ENCODE peak calls at places on chromosome 21, in nine cellular contexts. One of them, this sample, is unnamed.

GRCh38 chr21:29025328-29025713 is 853 bp downstream of the USP16 start:
- DNase-seq in activated B cell treated with CpG ODN at 0.5 μM for 24 hours: no peak
- DNase-seq in mucosa of descending colon: no peak
- DNase-seq in AG04450: no peak
- DNase-seq in omental fat pad: no peak
- DNase-seq in body of pancreas: no peak
- DNase-seq in HFFc6: peak; percentile 38
- DNase-seq in Calu3: no peak
- DNase-seq in foreskin keratinocyte: no peak
- DNase-seq in this sample: no peak

GRCh38 chr21:26105819-26106218 is 64.8 kb downstream of the APP start:
- DNase-seq in activated B cell treated with CpG ODN at 0.5 μM for 24 hours: no peak
- DNase-seq in mucosa of descending colon: no peak
- DNase-seq in omental fat pad: no peak
- DNase-seq in body of pancreas: no peak
- DNase-seq in foreskin keratinocyte: no peak
- DNase-seq in AG04450: no peak
- DNase-seq in HFFc6: no peak
- DNase-seq in Calu3: no peak
- DNase-seq in this sample: no peak

GRCh38 chr21:28580585-28580984 is 412.1 kb downstream of the LTN1 start:
- DNase-seq in HFFc6: no peak
- DNase-seq in activated B cell treated with CpG ODN at 0.5 μM for 24 hours: no peak
- DNase-seq in foreskin keratinocyte: no peak
- DNase-seq in AG04450: no peak
- DNase-seq in mucosa of descending colon: no peak
- DNase-seq in Calu3: no peak
- DNase-seq in omental fat pad: no peak
- DNase-seq in body of pancreas: no peak
- DNase-seq in this sample: no peak

GRCh38 chr21:44880762-44881585 is 7.5 kb upstream of the PTTG1IP start:
- DNase-seq in AG04450: no peak
- DNase-seq in activated B cell treated with CpG ODN at 0.5 μM for 24 hours: no peak
- DNase-seq in HFFc6: peak; percentile 59
- DNase-seq in omental fat pad: no peak
- DNase-seq in Calu3: no peak
- DNase-seq in body of pancreas: no peak
- DNase-seq in foreskin keratinocyte: peak; percentile 78
- DNase-seq in mucosa of descending colon: no peak
- DNase-seq in this sample: no peak

GRCh38 chr21:34320006-34320405 is 43.8 kb upstream of the KCNE2 start:
- DNase-seq in HFFc6: no peak
- DNase-seq in mucosa of descending colon: no peak
- DNase-seq in activated B cell treated with CpG ODN at 0.5 μM for 24 hours: no peak
- DNase-seq in foreskin keratinocyte: no peak
- DNase-seq in omental fat pad: no peak
- DNase-seq in Calu3: no peak
- DNase-seq in AG04450: no peak
- DNase-seq in body of pancreas: no peak
- DNase-seq in this sample: no peak

GRCh38 chr21:26032263-26032662 is 138.3 kb downstream of the APP start:
- DNase-seq in foreskin keratinocyte: no peak
- DNase-seq in omental fat pad: no peak
- DNase-seq in AG04450: no peak
- DNase-seq in HFFc6: no peak
- DNase-seq in body of pancreas: no peak
- DNase-seq in mucosa of descending colon: no peak
- DNase-seq in Calu3: no peak
- DNase-seq in activated B cell treated with CpG ODN at 0.5 μM for 24 hours: no peak
- DNase-seq in this sample: no peak

GRCh38 chr21:40447016-40447415 is 399.9 kb downstream of the DSCAM start:
- DNase-seq in omental fat pad: no peak
- DNase-seq in foreskin keratinocyte: peak; percentile 52
- DNase-seq in activated B cell treated with CpG ODN at 0.5 μM for 24 hours: no peak
- DNase-seq in mucosa of descending colon: no peak
- DNase-seq in HFFc6: no peak
- DNase-seq in Calu3: no peak
- DNase-seq in AG04450: no peak
- DNase-seq in body of pancreas: no peak
- DNase-seq in this sample: no peak

GRCh38 chr21:41141031-41141457 is 26.9 kb upstream of the BACE2 start:
- DNase-seq in AG04450: no peak
- DNase-seq in HFFc6: no peak
- DNase-seq in mucosa of descending colon: no peak
- DNase-seq in body of pancreas: no peak
- DNase-seq in foreskin keratinocyte: peak; percentile 76
- DNase-seq in activated B cell treated with CpG ODN at 0.5 μM for 24 hours: no peak
- DNase-seq in Calu3: peak; percentile 8
- DNase-seq in omental fat pad: no peak
- DNase-seq in this sample: no peak

GRCh38 chr21:28554660-28555475 is 437.8 kb downstream of the LTN1 start:
- DNase-seq in HFFc6: peak; percentile 17
- DNase-seq in AG04450: no peak
- DNase-seq in mucosa of descending colon: no peak
- DNase-seq in foreskin keratinocyte: no peak
- DNase-seq in activated B cell treated with CpG ODN at 0.5 μM for 24 hours: no peak
- DNase-seq in Calu3: peak; percentile 1
- DNase-seq in body of pancreas: no peak
- DNase-seq in omental fat pad: no peak
- DNase-seq in this sample: no peak

GRCh38 chr21:27564684-27565280 is 597.9 kb upstream of the ADAMTS5 start:
- DNase-seq in HFFc6: peak; percentile 49
- DNase-seq in foreskin keratinocyte: peak; percentile 54
- DNase-seq in activated B cell treated with CpG ODN at 0.5 μM for 24 hours: no peak
- DNase-seq in Calu3: peak; percentile 41
- DNase-seq in AG04450: peak; percentile 20
- DNase-seq in body of pancreas: peak; percentile 70
- DNase-seq in mucosa of descending colon: no peak
- DNase-seq in omental fat pad: no peak
- DNase-seq in this sample: no peak

GRCh38 chr21:35232545-35233176 is 183.6 kb upstream of the RUNX1 start:
- DNase-seq in HFFc6: peak; percentile 81
- DNase-seq in body of pancreas: peak; percentile 17
- DNase-seq in activated B cell treated with CpG ODN at 0.5 μM for 24 hours: no peak
- DNase-seq in foreskin keratinocyte: no peak
- DNase-seq in AG04450: no peak
- DNase-seq in omental fat pad: no peak
- DNase-seq in Calu3: peak; percentile 68
- DNase-seq in mucosa of descending colon: no peak
- DNase-seq in this sample: no peak

GRCh38 chr21:43759651-43760050 is 16.5 kb downstream of the CSTB start:
- DNase-seq in omental fat pad: no peak
- DNase-seq in AG04450: no peak
- DNase-seq in foreskin keratinocyte: no peak
- DNase-seq in Calu3: no peak
- DNase-seq in HFFc6: no peak
- DNase-seq in body of pancreas: no peak
- DNase-seq in mucosa of descending colon: no peak
- DNase-seq in activated B cell treated with CpG ODN at 0.5 μM for 24 hours: no peak
- DNase-seq in this sample: no peak

GRCh38 chr21:43761886-43762285 is 14.2 kb downstream of the CSTB start:
- DNase-seq in AG04450: no peak
- DNase-seq in mucosa of descending colon: no peak
- DNase-seq in HFFc6: no peak
- DNase-seq in foreskin keratinocyte: no peak
- DNase-seq in Calu3: no peak
- DNase-seq in body of pancreas: no peak
- DNase-seq in omental fat pad: no peak
- DNase-seq in activated B cell treated with CpG ODN at 0.5 μM for 24 hours: no peak
- DNase-seq in this sample: no peak

GRCh38 chr21:43762303-43763128 is 13.6 kb downstream of the CSTB start:
- DNase-seq in mucosa of descending colon: no peak
- DNase-seq in AG04450: no peak
- DNase-seq in body of pancreas: peak; percentile 71
- DNase-seq in Calu3: no peak
- DNase-seq in HFFc6: no peak
- DNase-seq in activated B cell treated with CpG ODN at 0.5 μM for 24 hours: no peak
- DNase-seq in omental fat pad: no peak
- DNase-seq in foreskin keratinocyte: peak; percentile 94
- DNase-seq in this sample: no peak

GRCh38 chr21:43758811-43759210 is 17.3 kb downstream of the CSTB start:
- DNase-seq in activated B cell treated with CpG ODN at 0.5 μM for 24 hours: no peak
- DNase-seq in HFFc6: no peak
- DNase-seq in Calu3: no peak
- DNase-seq in mucosa of descending colon: no peak
- DNase-seq in body of pancreas: no peak
- DNase-seq in omental fat pad: no peak
- DNase-seq in foreskin keratinocyte: no peak
- DNase-seq in AG04450: no peak
- DNase-seq in this sample: no peak

GRCh38 chr21:43760391-43760958 is 15.6 kb downstream of the CSTB start:
- DNase-seq in activated B cell treated with CpG ODN at 0.5 μM for 24 hours: no peak
- DNase-seq in AG04450: no peak
- DNase-seq in omental fat pad: no peak
- DNase-seq in mucosa of descending colon: no peak
- DNase-seq in HFFc6: no peak
- DNase-seq in body of pancreas: no peak
- DNase-seq in Calu3: no peak
- DNase-seq in foreskin keratinocyte: no peak
- DNase-seq in this sample: no peak
- TF ChIP-seq CTCF in activated B cell treated with CpG ODN at 0.5 μM for 24 hours: no peak
- TF ChIP-seq CTCF in AG04450: no peak
- TF ChIP-seq CTCF in omental fat pad: no peak
- TF ChIP-seq CTCF in mucosa of descending colon: no peak
- TF ChIP-seq CTCF in HFFc6: no peak
- TF ChIP-seq CTCF in body of pancreas: no peak
- TF ChIP-seq CTCF in Calu3: no peak
- TF ChIP-seq CTCF in foreskin keratinocyte: peak; percentile 33
- TF ChIP-seq CTCF in this sample: no peak

DNA sequence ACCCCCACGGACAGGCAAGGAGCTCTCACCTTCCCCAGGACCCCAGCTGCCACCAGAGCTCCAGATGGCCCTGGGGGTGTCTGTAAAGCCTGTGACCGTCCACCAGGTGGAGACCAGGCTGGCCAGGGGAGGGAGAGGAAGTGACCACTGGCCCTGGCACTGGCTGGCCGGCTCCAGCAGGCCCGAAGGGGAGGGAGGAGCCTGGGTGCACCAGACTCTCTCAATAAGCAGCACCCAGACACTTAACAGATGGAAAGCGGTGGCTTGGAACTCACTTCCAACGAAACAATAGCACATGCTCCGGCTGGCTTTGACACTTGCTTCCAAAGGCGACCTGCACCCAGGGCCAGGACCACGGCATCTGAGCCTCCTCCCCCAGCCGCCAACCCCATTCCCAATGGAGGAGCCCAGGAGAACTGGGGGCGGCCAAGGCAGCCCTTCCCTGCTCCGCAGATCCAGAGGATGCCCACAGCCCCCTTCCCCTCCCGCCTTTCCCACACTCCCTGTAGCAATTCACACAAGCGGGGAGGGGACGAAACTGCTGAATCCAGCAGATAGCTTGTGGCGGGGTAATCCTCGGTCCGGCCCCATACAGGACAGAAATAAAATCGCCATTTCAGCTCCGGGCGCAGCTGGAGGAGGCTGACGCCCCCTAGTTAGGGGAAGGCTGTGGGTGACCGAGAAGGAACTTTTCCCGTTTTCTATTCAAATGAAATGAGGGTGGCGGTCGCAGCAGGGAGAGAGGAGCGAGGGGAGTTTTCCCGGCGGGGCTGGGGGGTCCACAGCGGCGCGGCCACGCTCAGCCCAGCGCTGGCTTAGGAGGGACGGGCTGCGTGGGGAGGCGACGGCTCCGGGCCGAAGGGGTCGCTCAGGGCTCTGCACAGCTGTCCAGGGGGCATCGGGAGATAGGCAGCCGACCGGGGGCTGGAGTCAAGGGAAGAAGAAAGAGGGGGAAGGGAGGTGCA is 612 bp upstream of the PDE9A start:
- DNase-seq in body of pancreas: peak; percentile 78
- DNase-seq in activated B cell treated with CpG ODN at 0.5 μM for 24 hours: no peak
- DNase-seq in HFFc6: no peak
- DNase-seq in foreskin keratinocyte: no peak
- DNase-seq in AG04450: no peak
- DNase-seq in mucosa of descending colon: peak; percentile 74
- DNase-seq in Calu3: peak; percentile 74
- DNase-seq in omental fat pad: no peak
- DNase-seq in this sample: peak; percentile 77
- TF ChIP-seq CTCF in body of pancreas: peak; percentile 30
- TF ChIP-seq CTCF in activated B cell treated with CpG ODN at 0.5 μM for 24 hours: no peak
- TF ChIP-seq CTCF in HFFc6: peak; percentile 39
- TF ChIP-seq CTCF in foreskin keratinocyte: no peak
- TF ChIP-seq CTCF in AG04450: no peak
- TF ChIP-seq CTCF in mucosa of descending colon: no peak
- TF ChIP-seq CTCF in Calu3: peak; percentile 46
- TF ChIP-seq CTCF in omental fat pad: peak; percentile 11
- TF ChIP-seq CTCF in this sample: peak; percentile 31

GRCh38 chr21:38243732-38244406 is 12.9 kb upstream of the KCNJ15 start:
- DNase-seq in Calu3: no peak
- DNase-seq in mucosa of descending colon: no peak
- DNase-seq in AG04450: no peak
- DNase-seq in body of pancreas: no peak
- DNase-seq in HFFc6: no peak
- DNase-seq in foreskin keratinocyte: no peak
- DNase-seq in omental fat pad: no peak
- DNase-seq in activated B cell treated with CpG ODN at 0.5 μM for 24 hours: no peak
- DNase-seq in this sample: no peak
- TF ChIP-seq CTCF in Calu3: no peak
- TF ChIP-seq CTCF in mucosa of descending colon: no peak
- TF ChIP-seq CTCF in AG04450: no peak
- TF ChIP-seq CTCF in body of pancreas: no peak
- TF ChIP-seq CTCF in HFFc6: no peak
- TF ChIP-seq CTCF in foreskin keratinocyte: no peak
- TF ChIP-seq CTCF in omental fat pad: no peak
- TF ChIP-seq CTCF in activated B cell treated with CpG ODN at 0.5 μM for 24 hours: no peak
- TF ChIP-seq CTCF in this sample: no peak

GRCh38 chr21:32782698-32783097 is 11.1 kb upstream of the PAXBP1 start:
- DNase-seq in activated B cell treated with CpG ODN at 0.5 μM for 24 hours: no peak
- DNase-seq in mucosa of descending colon: no peak
- DNase-seq in omental fat pad: no peak
- DNase-seq in foreskin keratinocyte: no peak
- DNase-seq in body of pancreas: no peak
- DNase-seq in HFFc6: no peak
- DNase-seq in AG04450: no peak
- DNase-seq in Calu3: no peak
- DNase-seq in this sample: no peak
- TF ChIP-seq CTCF in activated B cell treated with CpG ODN at 0.5 μM for 24 hours: no peak
- TF ChIP-seq CTCF in mucosa of descending colon: no peak
- TF ChIP-seq CTCF in omental fat pad: no peak
- TF ChIP-seq CTCF in foreskin keratinocyte: peak; percentile 28
- TF ChIP-seq CTCF in body of pancreas: no peak
- TF ChIP-seq CTCF in HFFc6: no peak
- TF ChIP-seq CTCF in AG04450: no peak
- TF ChIP-seq CTCF in Calu3: no peak
- TF ChIP-seq CTCF in this sample: no peak

GRCh38 chr21:36848875-36849274 is 117.6 kb downstream of the HLCS start:
- DNase-seq in HFFc6: no peak
- DNase-seq in foreskin keratinocyte: no peak
- DNase-seq in omental fat pad: no peak
- DNase-seq in body of pancreas: no peak
- DNase-seq in mucosa of descending colon: no peak
- DNase-seq in Calu3: no peak
- DNase-seq in AG04450: no peak
- DNase-seq in activated B cell treated with CpG ODN at 0.5 μM for 24 hours: no peak
- DNase-seq in this sample: no peak
- TF ChIP-seq CTCF in HFFc6: no peak
- TF ChIP-seq CTCF in foreskin keratinocyte: no peak
- TF ChIP-seq CTCF in omental fat pad: no peak
- TF ChIP-seq CTCF in body of pancreas: no peak
- TF ChIP-seq CTCF in mucosa of descending colon: no peak
- TF ChIP-seq CTCF in Calu3: no peak
- TF ChIP-seq CTCF in AG04450: no peak
- TF ChIP-seq CTCF in activated B cell treated with CpG ODN at 0.5 μM for 24 hours: no peak
- TF ChIP-seq CTCF in this sample: no peak

GRCh38 chr21:42679319-42679981 is 26.0 kb downstream of the PDE9A start:
- DNase-seq in activated B cell treated with CpG ODN at 0.5 μM for 24 hours: no peak
- DNase-seq in omental fat pad: no peak
- DNase-seq in HFFc6: no peak
- DNase-seq in Calu3: no peak
- DNase-seq in mucosa of descending colon: no peak
- DNase-seq in foreskin keratinocyte: no peak
- DNase-seq in body of pancreas: no peak
- DNase-seq in AG04450: no peak
- DNase-seq in this sample: no peak
- TF ChIP-seq CTCF in activated B cell treated with CpG ODN at 0.5 μM for 24 hours: no peak
- TF ChIP-seq CTCF in omental fat pad: no peak
- TF ChIP-seq CTCF in HFFc6: no peak
- TF ChIP-seq CTCF in Calu3: no peak
- TF ChIP-seq CTCF in mucosa of descending colon: no peak
- TF ChIP-seq CTCF in foreskin keratinocyte: no peak
- TF ChIP-seq CTCF in body of pancreas: no peak
- TF ChIP-seq CTCF in AG04450: no peak
- TF ChIP-seq CTCF in this sample: no peak

This sample was measured in lung.